ENCODE peak calls at places on chromosomes 16 and 17, in nine cellular contexts. M is GM12878, H is HCT116, Y is stomach, I is transverse colon, U is endothelial cell of umbilical vein, E is vagina, L is K562, D is esophagus muscularis mucosa. Q is an unnamed sample.

GRCh38 chr17:7590743-7591142 is 849 bp upstream of the SOX15 start:
- DNase-seq in U (no peak), E (no peak), M (no peak), D (no peak), L (no peak), I (no peak), H (no peak), Y (no peak), Q (no peak)

GRCh38 chr17:57892820-57893595 is 43.2 kb upstream of the MRPS23 start:
- DNase-seq in D (peak; percentile 98), U (peak; percentile 81), I (peak; percentile 81), M (no peak), E (no peak), H (peak; percentile 75), L (no peak), Y (peak; percentile 81), Q (no peak)

GRCh38 chr16:17556276-17557052 is 85.7 kb upstream of the XYLT1 start:
- DNase-seq in U (no peak), I (no peak), D (no peak), M (no peak), H (peak; percentile 34), L (peak; percentile 59), E (no peak), Y (no peak), Q (no peak)

GRCh38 chr17:81031571-81032550 is 3.1 kb upstream of the BAIAP2 start:
- DNase-seq in Y (no peak), E (no peak), D (no peak), L (no peak), I (no peak), H (no peak), U (no peak), M (no peak), Q (peak; percentile 79)

GRCh38 chr17:58120195-58120822 is 27.9 kb upstream of the OR4D1 start:
- DNase-seq in H (peak; percentile 33), L (peak; percentile 49), D (no peak), I (peak; percentile 16), M (no peak), U (peak; percentile 59), E (no peak), Y (peak; percentile 42), Q (no peak)

GRCh38 chr17:82544431-82545070 is 25.0 kb downstream of the FOXK2 start:
- DNase-seq in U (no peak), I (no peak), Y (no peak), E (no peak), M (no peak), L (no peak), H (no peak), D (no peak), Q (no peak)

GRCh38 chr17:31393749-31394146 is 2.3 kb downstream of the RAB11FIP4 start:
- DNase-seq in I (no peak), L (no peak), H (no peak), U (no peak), D (peak; percentile 19), Y (peak; percentile 3), E (peak; percentile 64), M (no peak), Q (peak; percentile 12)

GRCh38 chr17:37532751-37533150 is 43.1 kb downstream of the DUSP14 start:
- DNase-seq in I (no peak), H (no peak), D (no peak), E (no peak), L (no peak), U (no peak), Y (no peak), M (no peak), Q (no peak)

GRCh38 chr17:42674755-42675347 is 1.9 kb downstream of the PLEKHH3 start:
- DNase-seq in U (no peak), L (peak; percentile 39), Y (peak; percentile 66), H (no peak), D (no peak), E (no peak), M (no peak), I (peak; percentile 32), Q (no peak)

GRCh38 chr17:46727572-46728348 is 90.7 kb downstream of the WNT3 start:
- DNase-seq in I (no peak), E (no peak), H (no peak), L (no peak), D (no peak), U (no peak), Y (no peak), M (no peak), Q (no peak)

GRCh38 chr17:29931253-29931932 is 1.4 kb upstream of the SSH2 start:
- DNase-seq in D (no peak), U (peak; percentile 86), L (peak; percentile 51), E (no peak), Y (peak; percentile 69), H (peak; percentile 82), M (peak; percentile 90), I (peak; percentile 70), Q (peak; percentile 85)

DNA sequence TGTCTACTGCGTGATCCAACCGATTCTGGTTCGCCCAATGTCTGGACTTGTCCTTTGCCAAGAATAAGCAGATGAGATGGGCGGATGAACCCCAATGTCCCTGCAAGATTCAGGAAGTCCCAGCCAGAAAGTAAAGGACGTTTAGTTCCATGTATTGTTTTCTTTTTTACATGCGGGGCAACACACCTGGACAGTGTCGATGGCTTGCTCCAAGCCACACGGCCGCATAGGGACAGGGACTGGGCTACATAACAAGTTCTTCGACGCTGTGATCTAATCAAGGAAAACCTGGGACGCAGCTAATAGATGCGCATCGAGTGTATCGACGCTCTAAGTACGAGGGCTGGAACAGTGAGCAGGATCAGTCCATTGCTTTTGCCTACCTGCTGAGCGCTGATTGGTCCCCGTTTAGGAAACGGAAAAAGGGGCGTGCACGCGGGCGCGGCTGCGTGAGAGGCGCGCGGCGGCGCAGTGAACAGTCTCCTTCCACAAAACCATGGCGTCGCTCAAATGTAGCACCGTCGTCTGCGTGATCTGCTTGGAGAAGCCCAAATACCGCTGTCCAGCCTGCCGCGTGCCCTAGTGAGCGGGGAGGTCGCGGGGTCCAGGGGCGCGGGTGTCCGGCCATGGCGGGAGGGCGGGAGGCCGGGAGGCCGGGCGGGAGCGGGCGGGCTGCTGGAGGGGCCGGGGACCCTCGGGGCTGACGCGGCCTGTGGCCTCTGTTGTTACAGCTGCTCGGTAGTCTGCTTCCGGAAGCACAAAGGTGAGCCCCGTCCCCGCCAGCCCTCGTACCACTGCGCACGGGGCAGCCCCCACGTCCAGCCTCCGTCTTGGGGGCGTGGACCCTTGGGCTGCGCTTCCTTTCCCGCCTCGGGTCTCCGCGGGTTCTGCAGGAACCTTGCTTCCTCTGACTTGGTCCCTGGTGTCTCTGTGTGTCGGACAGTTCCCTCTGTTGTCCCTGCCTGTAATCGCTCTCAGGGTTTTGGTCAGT is at the start of gene ZNHIT3:
- DNase-seq in M (peak; percentile 80), L (peak; percentile 92), E (no peak), D (peak; percentile 97), U (peak; percentile 94), I (peak; percentile 94), H (peak; percentile 86), Y (peak; percentile 93), Q (peak; percentile 95)
- TF ChIP-seq POLR2AphosphoS5 in M (peak; percentile 93), L (peak; percentile 57), E (peak; percentile 95), D (peak; percentile 97), U (peak; percentile 74), I (peak; percentile 75), H (peak; percentile 86), Y (peak; percentile 76), Q (peak; percentile 91)

DNA sequence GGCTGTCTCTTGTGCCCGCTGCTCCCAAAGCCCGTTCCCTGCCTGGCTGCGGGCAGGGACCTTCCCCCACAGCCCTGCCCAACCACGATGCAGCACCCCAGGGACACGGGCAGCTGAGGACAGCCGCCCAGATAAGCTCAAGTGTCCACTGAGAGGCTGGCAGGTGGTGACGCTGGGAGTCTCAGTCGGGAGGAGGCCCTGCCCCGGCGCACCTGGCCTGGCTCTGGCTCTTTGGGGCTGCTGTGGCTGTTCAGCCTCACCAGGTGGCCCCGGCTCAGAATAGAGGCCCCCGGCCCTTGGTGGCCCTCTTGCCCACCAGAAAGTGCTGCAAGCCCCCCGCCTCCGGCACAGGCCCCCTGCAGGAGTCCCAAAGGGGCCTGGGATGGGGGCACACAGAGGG is 5.5 kb downstream of the NTHL1 start:
- DNase-seq in M (no peak), H (no peak), L (no peak), I (no peak), D (no peak), E (no peak), Y (peak; percentile 82), U (no peak), Q (peak; percentile 89)
- H3K4me1 ChIP-seq in M (peaks cover 18% of the 10 kb centered on the region), H (peaks cover 11% of the 10 kb centered on the region), L (peaks cover 7% of the 10 kb centered on the region), I (peaks cover 59% of the 10 kb centered on the region), D (peaks cover 80% of the 10 kb centered on the region), E (peaks cover 82% of the 10 kb centered on the region), Y (peaks cover 93% of the 10 kb centered on the region), U (peaks cover 26% of the 10 kb centered on the region), Q (peaks cover 98% of the 10 kb centered on the region)

GRCh38 chr17:64253470-64253869 is 9.6 kb downstream of the TEX2 start:
- DNase-seq in I (no peak), L (no peak), E (no peak), M (no peak), H (no peak), Y (no peak), U (no peak), D (no peak), Q (no peak)

GRCh38 chr17:64252831-64253230 is 10.2 kb downstream of the TEX2 start:
- DNase-seq in U (no peak), E (no peak), I (no peak), D (no peak), H (no peak), Y (no peak), M (no peak), L (no peak), Q (no peak)

GRCh38 chr17:64247836-64248235 is 15.2 kb downstream of the TEX2 start:
- DNase-seq in U (no peak), Y (no peak), E (no peak), D (no peak), L (no peak), I (no peak), H (no peak), M (no peak), Q (no peak)

GRCh38 chr17:64254755-64255154 is 8.3 kb downstream of the TEX2 start:
- DNase-seq in H (no peak), Y (no peak), M (no peak), L (no peak), E (no peak), I (no peak), D (no peak), U (no peak), Q (no peak)

GRCh38 chr17:64250211-64250835 is 12.7 kb downstream of the TEX2 start:
- DNase-seq in U (no peak), D (no peak), L (no peak), M (no peak), Y (no peak), E (no peak), I (no peak), H (no peak), Q (no peak)
- TF ChIP-seq POLR2AphosphoS5 in U (no peak), D (no peak), L (no peak), M (no peak), Y (no peak), E (peak; percentile 29), I (no peak), H (no peak), Q (no peak)

DNA sequence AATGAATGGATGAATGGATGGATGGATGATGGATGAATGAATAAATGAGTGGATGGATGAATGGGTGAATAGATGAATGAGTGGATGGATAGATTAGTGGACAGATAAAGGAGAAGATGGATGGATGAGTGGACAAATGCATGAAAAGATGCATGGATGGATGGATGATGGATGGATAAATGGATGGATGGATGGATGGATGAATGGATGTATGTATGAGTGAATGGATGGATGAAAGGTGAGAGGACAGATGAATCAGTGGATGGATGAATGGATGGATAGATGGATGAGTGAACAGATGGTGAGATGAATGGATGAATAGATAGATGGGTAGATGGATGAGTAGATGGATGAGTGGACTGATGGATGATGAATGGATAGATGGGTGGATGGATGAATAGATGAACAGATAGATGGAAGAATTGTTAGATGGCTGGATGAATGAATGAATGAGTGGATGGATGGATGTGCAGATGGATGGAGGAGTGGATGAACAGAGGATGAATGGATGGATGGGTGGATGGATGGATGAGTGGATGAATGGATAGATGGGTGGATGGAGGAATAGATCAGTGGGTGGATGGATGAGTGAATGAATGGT is 13.7 kb upstream of the KCNJ12 start:
- DNase-seq in L (no peak), Y (no peak), E (no peak), D (no peak), U (no peak), I (no peak), M (no peak), H (no peak), Q (no peak)
- H3K4me1 ChIP-seq in L (no peaks in the 10 kb centered on the region), Y (peaks cover 15% of the 10 kb centered on the region), E (no peaks in the 10 kb centered on the region), D (peaks cover 11% of the 10 kb centered on the region), U (no peaks in the 10 kb centered on the region), I (no peaks in the 10 kb centered on the region), M (no peaks in the 10 kb centered on the region), H (peaks cover 8% of the 10 kb centered on the region), Q (peaks cover 8% of the 10 kb centered on the region)

Q was measured in upper lobe of left lung.